ENCODE peak calls at places on chromosomes 2 and 18, in six cellular contexts. A, R, K, E, D and X are unnamed samples.
A peak's percentile ranks its signal among the peaks of the same experiment; 100 is the strongest.

GRCh38 chr18:3042337-3042736 is 29.4 kb upstream of the LPIN2 start:
- DNase-seq in A (no peak), R (no peak), K (no peak), E (no peak), D (no peak), X (no peak)

GRCh38 chr18:49747876-49748275 is 65.5 kb downstream of the ACAA2 start:
- DNase-seq in A (no peak), R (no peak), K (no peak), E (no peak), D (no peak), X (no peak)

GRCh38 chr2:20913460-20913859 is 90.6 kb upstream of the LDAH start:
- DNase-seq in A (no peak), R (no peak), K (no peak), E (no peak), D (no peak), X (no peak)

GRCh38 chr2:182866461-182867369 is at the start of gene FRZB:
- DNase-seq in A (no peak), R (no peak), K (no peak), E (peak; percentile 18), D (no peak), X (no peak)

GRCh38 chr2:10258726-10259125 is 44.0 kb upstream of the HPCAL1 start:
- DNase-seq in A (no peak), R (no peak), K (no peak), E (no peak), D (no peak), X (no peak)

GRCh38 chr2:143477724-143478443 is 348.7 kb downstream of the ARHGAP15 start:
- DNase-seq in A (no peak), R (no peak), K (no peak), E (no peak), D (no peak), X (no peak)

GRCh38 chr2:200725620-200726019 is 86.1 kb upstream of the BZW1 start:
- DNase-seq in A (no peak), R (no peak), K (no peak), E (no peak), D (no peak), X (no peak)

GRCh38 chr18:13289501-13290205 is 71.1 kb downstream of the LDLRAD4 start:
- DNase-seq in A (no peak), R (no peak), K (no peak), E (no peak), D (no peak), X (no peak)

GRCh38 chr2:240964221-240964853 is 34.1 kb upstream of the SNED1 start:
- DNase-seq in A (no peak), R (no peak), K (no peak), E (no peak), D (no peak), X (no peak)

GRCh38 chr2:112006076-112006410 is 49.0 kb upstream of the TMEM87B start:
- DNase-seq in A (no peak), R (no peak), K (no peak), E (no peak), D (no peak), X (no peak)

GRCh38 chr2:178331474-178332431 is 119.2 kb downstream of the PRKRA start:
- DNase-seq in A (no peak), R (no peak), K (no peak), E (no peak), D (no peak), X (no peak)